ENCODE peak calls at places on chromosomes 12 and 14, in nine cellular contexts. K, B, O, N, X, W, F, V and H are unnamed samples.

GRCh38 chr12:3885179-3886094 is 12.2 kb upstream of the PARP11 start:
- DNase-seq in K (peak; percentile 91), B (peak; percentile 73), O (peak; percentile 6), N (peak; percentile 8), X (peak; percentile 48), W (peak; percentile 8), F (no peak), V (no peak), H (no peak)

GRCh38 chr12:27539191-27539631 is 15.2 kb downstream of the PPFIBP1 start:
- DNase-seq in K (peak; percentile 61), B (no peak), O (no peak), N (no peak), X (peak; percentile 71), W (no peak), F (no peak), V (no peak), H (no peak)

GRCh38 chr12:81416571-81416970 is 338.7 kb downstream of the ACSS3 start:
- DNase-seq in K (no peak), B (no peak), O (no peak), N (no peak), X (no peak), W (no peak), F (no peak), V (no peak), H (no peak)

GRCh38 chr14:77641534-77642341 is 25.3 kb upstream of the SPTLC2 start:
- DNase-seq in K (peak; percentile 67), B (peak; percentile 56), O (peak; percentile 18), N (no peak), X (peak; percentile 47), W (no peak), F (peak; percentile 90), V (peak; percentile 57), H (peak; percentile 43)

GRCh38 chr14:75649337-75649736 is 11.3 kb downstream of the ERG28 start:
- DNase-seq in K (no peak), B (no peak), O (no peak), N (no peak), X (no peak), W (no peak), F (no peak), V (no peak), H (no peak)

GRCh38 chr14:103634156-103634555 is 5.1 kb downstream of the KLC1 start:
- DNase-seq in K (no peak), B (no peak), O (no peak), N (no peak), X (no peak), W (no peak), F (no peak), V (no peak), H (no peak)

GRCh38 chr12:123141615-123142517 is 9.0 kb downstream of the PITPNM2 start:
- DNase-seq in K (peak; percentile 81), B (no peak), O (peak; percentile 90), N (peak; percentile 33), X (peak; percentile 84), W (peak; percentile 36), F (peak; percentile 73), V (no peak), H (peak; percentile 74)

GRCh38 chr12:22029991-22030390 is 16.0 kb upstream of the CMAS start:
- DNase-seq in K (no peak), B (no peak), O (no peak), N (no peak), X (no peak), W (no peak), F (no peak), V (no peak), H (no peak)

GRCh38 chr14:53663709-53664108 is 292.9 kb downstream of the BMP4 start:
- DNase-seq in K (peak; percentile 42), B (no peak), O (no peak), N (peak; percentile 47), X (peak; percentile 9), W (no peak), F (no peak), V (no peak), H (peak; percentile 1)

GRCh38 chr14:72876710-72877063 is 17.2 kb downstream of the DPF3 start:
- DNase-seq in K (no peak), B (no peak), O (no peak), N (no peak), X (no peak), W (no peak), F (no peak), V (no peak), H (no peak)

GRCh38 chr14:68476965-68477455 is 315.9 kb downstream of the ZFP36L1 start:
- DNase-seq in K (no peak), B (no peak), O (no peak), N (no peak), X (no peak), W (no peak), F (no peak), V (no peak), H (no peak)

GRCh38 chr14:32225378-32225920 is 22.4 kb upstream of the RNU6-8 start:
- DNase-seq in K (no peak), B (no peak), O (no peak), N (no peak), X (no peak), W (no peak), F (no peak), V (no peak), H (no peak)
- H3K9me3 ChIP-seq in K (no peaks in the 10 kb centered on the region), B (no peaks in the 10 kb centered on the region), O (no peaks in the 10 kb centered on the region), N (no peaks in the 10 kb centered on the region), X (no peaks in the 10 kb centered on the region), W (no peaks in the 10 kb centered on the region), F (no peaks in the 10 kb centered on the region), V (no peaks in the 10 kb centered on the region), H (no peaks in the 10 kb centered on the region)

DNA sequence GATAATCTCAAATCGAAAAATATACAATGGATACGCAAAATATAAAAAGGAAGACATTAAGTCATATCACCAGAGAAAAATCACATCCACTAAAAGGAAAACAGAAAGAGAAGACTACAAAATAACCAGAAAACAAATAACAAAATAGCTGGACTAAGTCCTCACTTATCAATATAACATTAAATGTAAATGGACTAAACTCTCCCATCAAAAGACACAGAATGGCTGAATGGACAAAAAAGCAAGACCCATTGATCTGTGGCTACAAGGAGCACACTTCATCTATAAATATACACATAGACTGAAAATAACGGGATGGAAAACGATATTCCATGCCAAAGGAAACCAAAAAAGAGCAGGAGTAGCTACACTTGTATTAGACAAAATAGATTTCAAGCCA is 161.0 kb upstream of the PRKD1 start:
- DNase-seq in K (no peak), B (no peak), O (no peak), N (no peak), X (no peak), W (no peak), F (no peak), V (no peak), H (no peak)
- H3K9me3 ChIP-seq in K (peaks cover 30% of the 10 kb centered on the region), B (no peaks in the 10 kb centered on the region), O (peaks cover 8% of the 10 kb centered on the region), N (peaks cover 16% of the 10 kb centered on the region), X (peaks cover 4% of the 10 kb centered on the region), W (no peaks in the 10 kb centered on the region), F (no peaks in the 10 kb centered on the region), V (peaks cover 15% of the 10 kb centered on the region), H (peaks cover 5% of the 10 kb centered on the region)

DNA sequence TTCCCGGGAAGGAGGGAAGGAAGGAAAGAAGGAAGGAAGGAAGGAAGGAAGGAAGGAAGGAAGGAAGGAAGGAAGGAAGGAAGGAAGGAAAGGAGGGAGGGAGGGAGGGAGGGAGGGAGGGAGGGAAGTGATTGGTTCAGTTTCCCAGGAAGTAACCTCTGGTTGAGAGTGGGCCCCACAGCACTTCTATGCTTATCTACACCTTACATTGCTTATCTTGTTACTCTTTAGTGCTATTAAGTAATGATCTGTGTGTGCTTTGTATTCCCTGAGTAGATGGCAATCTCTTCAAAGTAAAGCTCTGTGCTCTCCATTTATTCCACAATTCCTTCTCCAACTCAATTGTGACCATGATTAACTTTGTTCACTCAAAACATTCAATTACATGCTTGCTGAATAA is 74.6 kb downstream of the SLC38A4 start:
- DNase-seq in K (no peak), B (no peak), O (no peak), N (no peak), X (no peak), W (no peak), F (no peak), V (no peak), H (no peak)
- H3K9me3 ChIP-seq in K (no peaks in the 10 kb centered on the region), B (no peaks in the 10 kb centered on the region), O (no peaks in the 10 kb centered on the region), N (no peaks in the 10 kb centered on the region), X (no peaks in the 10 kb centered on the region), W (no peaks in the 10 kb centered on the region), F (no peaks in the 10 kb centered on the region), V (peaks cover 5% of the 10 kb centered on the region), H (no peaks in the 10 kb centered on the region)

GRCh38 chr12:31984806-31985591 is 25.8 kb downstream of the RESF1 start:
- DNase-seq in K (no peak), B (no peak), O (no peak), N (no peak), X (no peak), W (no peak), F (no peak), V (no peak), H (no peak)
- H3K9me3 ChIP-seq in K (no peaks in the 10 kb centered on the region), B (peaks cover 30% of the 10 kb centered on the region), O (no peaks in the 10 kb centered on the region), N (peaks cover 10% of the 10 kb centered on the region), X (no peaks in the 10 kb centered on the region), W (no peaks in the 10 kb centered on the region), F (no peaks in the 10 kb centered on the region), V (peaks cover 71% of the 10 kb centered on the region), H (no peaks in the 10 kb centered on the region)

DNA sequence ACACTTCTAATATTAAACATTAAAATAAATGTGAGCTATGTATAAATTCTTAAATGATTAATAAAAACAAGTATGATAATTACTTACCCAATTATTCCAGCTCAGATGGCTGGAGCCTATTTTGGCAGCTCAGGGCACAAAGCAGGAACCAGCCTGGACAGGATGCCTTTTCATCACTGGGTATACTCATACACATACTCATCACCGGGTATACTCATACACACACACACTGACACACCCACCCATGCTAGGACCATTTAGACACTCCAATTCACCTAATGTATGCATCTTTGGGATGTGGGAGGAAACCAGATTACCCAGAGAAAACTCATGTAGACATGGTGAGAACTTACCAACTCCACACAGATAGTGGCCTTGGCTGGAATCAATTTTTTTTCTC is 57.9 kb upstream of the CNOT2 start:
- DNase-seq in K (no peak), B (no peak), O (no peak), N (no peak), X (no peak), W (no peak), F (no peak), V (no peak), H (no peak)
- H3K9me3 ChIP-seq in K (no peaks in the 10 kb centered on the region), B (no peaks in the 10 kb centered on the region), O (no peaks in the 10 kb centered on the region), N (no peaks in the 10 kb centered on the region), X (no peaks in the 10 kb centered on the region), W (no peaks in the 10 kb centered on the region), F (no peaks in the 10 kb centered on the region), V (no peaks in the 10 kb centered on the region), H (no peaks in the 10 kb centered on the region)